ENCODE peak calls at places on chromosomes 2 and 18, in seven cellular contexts. One of them, this sample, is unnamed.

GRCh38 chr2:100184055-100184737 is 41.8 kb upstream of the AFF3 start:
- DNase-seq in WERI-Rb-1: no peak
- DNase-seq in A549: no peak
- DNase-seq in bronchial epithelial cell: no peak
- DNase-seq in epithelial cell of esophagus: no peak
- DNase-seq in fibroblast of pulmonary artery: no peak
- DNase-seq in heart right ventricle: no peak
- DNase-seq in this sample: no peak

GRCh38 chr2:40346535-40347354 is 105.1 kb downstream of the SLC8A1 start:
- DNase-seq in WERI-Rb-1: no peak
- DNase-seq in A549: no peak
- DNase-seq in bronchial epithelial cell: no peak
- DNase-seq in epithelial cell of esophagus: no peak
- DNase-seq in fibroblast of pulmonary artery: peak; percentile 33
- DNase-seq in heart right ventricle: no peak
- DNase-seq in this sample: no peak

GRCh38 chr2:23425886-23426283 is 40.9 kb downstream of the KLHL29 start:
- DNase-seq in WERI-Rb-1: no peak
- DNase-seq in A549: no peak
- DNase-seq in bronchial epithelial cell: no peak
- DNase-seq in epithelial cell of esophagus: peak; percentile 28
- DNase-seq in fibroblast of pulmonary artery: no peak
- DNase-seq in heart right ventricle: no peak
- DNase-seq in this sample: no peak

GRCh38 chr2:17762457-17762856 is 8.5 kb downstream of the GEN1 start:
- DNase-seq in WERI-Rb-1: no peak
- DNase-seq in A549: no peak
- DNase-seq in bronchial epithelial cell: peak; percentile 48
- DNase-seq in epithelial cell of esophagus: peak; percentile 22
- DNase-seq in fibroblast of pulmonary artery: no peak
- DNase-seq in heart right ventricle: no peak
- DNase-seq in this sample: no peak

GRCh38 chr18:46370898-46371297 is 266.7 kb downstream of the HAUS1 start:
- DNase-seq in WERI-Rb-1: no peak
- DNase-seq in A549: no peak
- DNase-seq in bronchial epithelial cell: no peak
- DNase-seq in epithelial cell of esophagus: no peak
- DNase-seq in fibroblast of pulmonary artery: no peak
- DNase-seq in heart right ventricle: no peak
- DNase-seq in this sample: no peak

GRCh38 chr2:149568138-149568537 is 19.4 kb downstream of the MMADHC start:
- DNase-seq in WERI-Rb-1: no peak
- DNase-seq in A549: no peak
- DNase-seq in bronchial epithelial cell: no peak
- DNase-seq in epithelial cell of esophagus: no peak
- DNase-seq in fibroblast of pulmonary artery: no peak
- DNase-seq in heart right ventricle: no peak
- DNase-seq in this sample: no peak

GRCh38 chr18:21383031-21383430 is 141.0 kb downstream of the GREB1L start:
- DNase-seq in WERI-Rb-1: no peak
- DNase-seq in A549: no peak
- DNase-seq in bronchial epithelial cell: no peak
- DNase-seq in epithelial cell of esophagus: peak; percentile 9
- DNase-seq in fibroblast of pulmonary artery: no peak
- DNase-seq in heart right ventricle: no peak
- DNase-seq in this sample: no peak

GRCh38 chr18:58338961-58339722 is 289.7 kb downstream of the ALPK2 start:
- DNase-seq in WERI-Rb-1: no peak
- DNase-seq in A549: no peak
- DNase-seq in bronchial epithelial cell: peak; percentile 80
- DNase-seq in epithelial cell of esophagus: peak; percentile 35
- DNase-seq in fibroblast of pulmonary artery: peak; percentile 32
- DNase-seq in heart right ventricle: no peak
- DNase-seq in this sample: no peak

GRCh38 chr2:11697103-11697871 is 27.3 kb upstream of the NTSR2 start:
- DNase-seq in WERI-Rb-1: no peak
- DNase-seq in A549: peak; percentile 68
- DNase-seq in bronchial epithelial cell: peak; percentile 67
- DNase-seq in epithelial cell of esophagus: peak; percentile 76
- DNase-seq in fibroblast of pulmonary artery: peak; percentile 77
- DNase-seq in heart right ventricle: peak; percentile 46
- DNase-seq in this sample: no peak

GRCh38 chr18:76771132-76771824 is 51.1 kb upstream of the ZNF236 start:
- DNase-seq in WERI-Rb-1: peak; percentile 78
- DNase-seq in A549: no peak
- DNase-seq in bronchial epithelial cell: no peak
- DNase-seq in epithelial cell of esophagus: no peak
- DNase-seq in fibroblast of pulmonary artery: no peak
- DNase-seq in heart right ventricle: no peak
- DNase-seq in this sample: no peak

GRCh38 chr2:15306706-15307105 is 254.4 kb downstream of the NBAS start:
- DNase-seq in WERI-Rb-1: no peak
- DNase-seq in A549: no peak
- DNase-seq in bronchial epithelial cell: no peak
- DNase-seq in epithelial cell of esophagus: no peak
- DNase-seq in fibroblast of pulmonary artery: peak; percentile 35
- DNase-seq in heart right ventricle: no peak
- DNase-seq in this sample: no peak

GRCh38 chr2:1601471-1602358 is 142.6 kb downstream of the PXDN start:
- DNase-seq in WERI-Rb-1: peak; percentile 83
- DNase-seq in A549: no peak
- DNase-seq in bronchial epithelial cell: no peak
- DNase-seq in epithelial cell of esophagus: no peak
- DNase-seq in fibroblast of pulmonary artery: no peak
- DNase-seq in heart right ventricle: peak; percentile 45
- DNase-seq in this sample: no peak

GRCh38 chr2:1676091-1676912 is 68.0 kb downstream of the PXDN start:
- DNase-seq in WERI-Rb-1: no peak
- DNase-seq in A549: no peak
- DNase-seq in bronchial epithelial cell: no peak
- DNase-seq in epithelial cell of esophagus: no peak
- DNase-seq in fibroblast of pulmonary artery: no peak
- DNase-seq in heart right ventricle: no peak
- DNase-seq in this sample: no peak

GRCh38 chr2:130319536-130319935 is 23.2 kb upstream of the IMP4 start:
- DNase-seq in WERI-Rb-1: no peak
- DNase-seq in A549: no peak
- DNase-seq in bronchial epithelial cell: peak; percentile 75
- DNase-seq in epithelial cell of esophagus: peak; percentile 68
- DNase-seq in fibroblast of pulmonary artery: no peak
- DNase-seq in heart right ventricle: no peak
- DNase-seq in this sample: no peak

GRCh38 chr18:57644540-57644939 is 22.9 kb upstream of the NARS1 start:
- DNase-seq in WERI-Rb-1: no peak
- DNase-seq in A549: peak; percentile 25
- DNase-seq in bronchial epithelial cell: peak; percentile 23
- DNase-seq in epithelial cell of esophagus: no peak
- DNase-seq in fibroblast of pulmonary artery: peak; percentile 58
- DNase-seq in heart right ventricle: no peak
- DNase-seq in this sample: no peak

GRCh38 chr2:30255466-30256408 is 24.4 kb downstream of the LBH start:
- DNase-seq in WERI-Rb-1: peak; percentile 93
- DNase-seq in A549: no peak
- DNase-seq in bronchial epithelial cell: no peak
- DNase-seq in epithelial cell of esophagus: no peak
- DNase-seq in fibroblast of pulmonary artery: no peak
- DNase-seq in heart right ventricle: no peak
- DNase-seq in this sample: no peak

GRCh38 chr2:224669449-224669848 is 46.7 kb downstream of the CCDC195 start:
- DNase-seq in WERI-Rb-1: no peak
- DNase-seq in A549: no peak
- DNase-seq in bronchial epithelial cell: no peak
- DNase-seq in epithelial cell of esophagus: no peak
- DNase-seq in fibroblast of pulmonary artery: no peak
- DNase-seq in heart right ventricle: no peak
- DNase-seq in this sample: no peak

GRCh38 chr18:23307567-23308295 is 145.4 kb upstream of the RIOK3 start:
- DNase-seq in WERI-Rb-1: no peak
- DNase-seq in A549: no peak
- DNase-seq in bronchial epithelial cell: no peak
- DNase-seq in epithelial cell of esophagus: peak; percentile 46
- DNase-seq in fibroblast of pulmonary artery: peak; percentile 53
- DNase-seq in heart right ventricle: no peak
- DNase-seq in this sample: peak; percentile 49

GRCh38 chr2:241534701-241535375 is 23.7 kb upstream of the BOK start:
- DNase-seq in WERI-Rb-1: no peak
- DNase-seq in A549: no peak
- DNase-seq in bronchial epithelial cell: no peak
- DNase-seq in epithelial cell of esophagus: no peak
- DNase-seq in fibroblast of pulmonary artery: no peak
- DNase-seq in heart right ventricle: no peak
- DNase-seq in this sample: no peak

GRCh38 chr2:238727585-238728321 is 120.1 kb upstream of the TWIST2 start:
- DNase-seq in WERI-Rb-1: no peak
- DNase-seq in A549: no peak
- DNase-seq in bronchial epithelial cell: no peak
- DNase-seq in epithelial cell of esophagus: no peak
- DNase-seq in fibroblast of pulmonary artery: peak; percentile 45
- DNase-seq in heart right ventricle: peak; percentile 29
- DNase-seq in this sample: no peak

GRCh38 chr2:173187911-173188788 is 112.5 kb downstream of the MAP3K20 start:
- DNase-seq in WERI-Rb-1: no peak
- DNase-seq in A549: no peak
- DNase-seq in bronchial epithelial cell: peak; percentile 45
- DNase-seq in epithelial cell of esophagus: peak; percentile 34
- DNase-seq in fibroblast of pulmonary artery: peak; percentile 71
- DNase-seq in heart right ventricle: no peak
- DNase-seq in this sample: no peak

GRCh38 chr2:11389551-11390528 is 45.4 kb upstream of the ROCK2 start:
- DNase-seq in WERI-Rb-1: no peak
- DNase-seq in A549: peak; percentile 99
- DNase-seq in bronchial epithelial cell: peak; percentile 94
- DNase-seq in epithelial cell of esophagus: peak; percentile 82
- DNase-seq in fibroblast of pulmonary artery: peak; percentile 66
- DNase-seq in heart right ventricle: no peak
- DNase-seq in this sample: no peak

DNA sequence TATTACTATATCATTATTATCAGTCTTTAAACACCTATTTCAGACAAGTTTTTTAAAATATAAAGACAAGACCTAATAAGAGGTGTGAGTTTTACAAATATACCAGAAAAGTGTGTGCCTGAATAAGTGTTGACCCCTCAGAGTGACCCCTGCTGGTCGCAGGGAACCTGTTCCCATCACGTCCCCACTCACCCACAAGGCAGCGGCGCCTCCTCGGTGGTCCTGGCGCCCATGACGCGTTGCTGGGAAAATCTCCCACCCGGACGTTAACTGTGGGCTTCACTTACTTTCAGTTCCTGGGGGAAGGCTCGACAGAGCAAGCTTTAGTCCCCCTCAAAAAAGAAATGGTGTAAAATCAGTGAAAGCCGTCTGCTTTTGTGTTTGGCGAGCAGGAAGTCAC is 93.5 kb downstream of the TMEM18 start:
- DNase-seq in WERI-Rb-1: no peak
- DNase-seq in A549: no peak
- DNase-seq in bronchial epithelial cell: no peak
- DNase-seq in epithelial cell of esophagus: no peak
- DNase-seq in fibroblast of pulmonary artery: no peak
- DNase-seq in heart right ventricle: no peak
- DNase-seq in this sample: no peak
- TF ChIP-seq CTCF in WERI-Rb-1: peak; percentile 50
- TF ChIP-seq CTCF in A549: no peak
- TF ChIP-seq CTCF in bronchial epithelial cell: no peak
- TF ChIP-seq CTCF in epithelial cell of esophagus: no peak
- TF ChIP-seq CTCF in fibroblast of pulmonary artery: no peak
- TF ChIP-seq CTCF in heart right ventricle: no peak
- TF ChIP-seq CTCF in this sample: no peak

GRCh38 chr2:3827673-3828575 is 124.5 kb downstream of the DCDC2C start:
- DNase-seq in WERI-Rb-1: peak; percentile 62
- DNase-seq in A549: peak; percentile 35
- DNase-seq in bronchial epithelial cell: peak; percentile 11
- DNase-seq in epithelial cell of esophagus: peak; percentile 28
- DNase-seq in fibroblast of pulmonary artery: peak; percentile 21
- DNase-seq in heart right ventricle: no peak
- DNase-seq in this sample: no peak
- TF ChIP-seq CTCF in WERI-Rb-1: peak; percentile 82
- TF ChIP-seq CTCF in A549: peak; percentile 73
- TF ChIP-seq CTCF in bronchial epithelial cell: peak; percentile 35
- TF ChIP-seq CTCF in epithelial cell of esophagus: peak; percentile 63
- TF ChIP-seq CTCF in fibroblast of pulmonary artery: peak; percentile 61
- TF ChIP-seq CTCF in heart right ventricle: peak; percentile 62
- TF ChIP-seq CTCF in this sample: no peak

DNA sequence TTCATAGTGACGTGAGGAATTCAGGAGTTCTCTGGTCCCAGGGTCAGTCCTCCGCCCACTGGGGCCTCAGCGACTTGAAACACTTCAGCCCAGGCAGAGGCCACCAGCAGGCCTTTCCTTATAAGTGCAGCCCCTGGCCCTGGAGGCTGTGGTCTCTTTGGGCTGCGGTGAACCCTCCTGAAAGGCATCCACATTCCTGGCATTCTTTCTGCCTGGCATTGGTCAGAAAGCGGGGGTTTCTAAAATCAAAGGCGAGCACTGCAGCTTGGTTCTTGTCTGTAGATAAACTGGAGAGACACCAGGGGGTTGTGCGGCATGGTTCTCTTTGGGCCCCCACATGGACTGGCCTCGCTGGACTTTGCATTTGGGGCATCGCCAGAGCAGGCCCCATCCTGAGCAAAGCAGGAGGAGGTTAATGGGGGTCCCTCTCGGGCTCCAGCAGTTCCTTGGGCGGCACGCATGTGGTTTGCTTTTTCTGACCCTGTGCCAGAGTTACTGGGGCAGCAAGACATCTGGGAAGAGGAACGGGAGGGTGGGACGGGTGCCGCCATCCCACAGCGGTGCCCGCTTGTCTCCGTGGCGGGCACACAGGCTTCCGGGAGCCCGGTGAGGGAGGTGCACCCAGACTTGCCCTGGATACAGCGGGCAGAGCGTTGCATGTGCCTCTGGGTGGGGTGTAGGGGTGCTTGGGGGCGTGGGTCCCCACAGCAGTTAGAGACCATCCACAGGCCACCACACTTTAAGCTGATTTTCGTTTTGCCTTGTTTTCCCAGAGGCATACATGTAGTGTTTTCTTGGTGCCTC is 44.9 kb downstream of the SH3BP4 start:
- DNase-seq in WERI-Rb-1: no peak
- DNase-seq in A549: peak; percentile 59
- DNase-seq in bronchial epithelial cell: no peak
- DNase-seq in epithelial cell of esophagus: no peak
- DNase-seq in fibroblast of pulmonary artery: peak; percentile 67
- DNase-seq in heart right ventricle: no peak
- DNase-seq in this sample: no peak
- TF ChIP-seq CTCF in WERI-Rb-1: no peak
- TF ChIP-seq CTCF in A549: no peak
- TF ChIP-seq CTCF in bronchial epithelial cell: no peak
- TF ChIP-seq CTCF in epithelial cell of esophagus: no peak
- TF ChIP-seq CTCF in fibroblast of pulmonary artery: no peak
- TF ChIP-seq CTCF in heart right ventricle: no peak
- TF ChIP-seq CTCF in this sample: no peak

GRCh38 chr2:133991606-133992168 is 262.2 kb upstream of the MGAT5 start:
- DNase-seq in WERI-Rb-1: peak; percentile 20
- DNase-seq in A549: no peak
- DNase-seq in bronchial epithelial cell: no peak
- DNase-seq in epithelial cell of esophagus: no peak
- DNase-seq in fibroblast of pulmonary artery: no peak
- DNase-seq in heart right ventricle: peak; percentile 19
- DNase-seq in this sample: no peak

GRCh38 chr2:133988316-133988891 is 265.5 kb upstream of the MGAT5 start:
- DNase-seq in WERI-Rb-1: no peak
- DNase-seq in A549: no peak
- DNase-seq in bronchial epithelial cell: no peak
- DNase-seq in epithelial cell of esophagus: no peak
- DNase-seq in fibroblast of pulmonary artery: no peak
- DNase-seq in heart right ventricle: no peak
- DNase-seq in this sample: no peak

GRCh38 chr2:133992454-133992853 is 261.4 kb upstream of the MGAT5 start:
- DNase-seq in WERI-Rb-1: no peak
- DNase-seq in A549: no peak
- DNase-seq in bronchial epithelial cell: no peak
- DNase-seq in epithelial cell of esophagus: no peak
- DNase-seq in fibroblast of pulmonary artery: no peak
- DNase-seq in heart right ventricle: no peak
- DNase-seq in this sample: no peak

GRCh38 chr2:133993160-133993559 is 260.7 kb upstream of the MGAT5 start:
- DNase-seq in WERI-Rb-1: peak; percentile 87
- DNase-seq in A549: no peak
- DNase-seq in bronchial epithelial cell: no peak
- DNase-seq in epithelial cell of esophagus: no peak
- DNase-seq in fibroblast of pulmonary artery: no peak
- DNase-seq in heart right ventricle: peak; percentile 24
- DNase-seq in this sample: no peak
- TF ChIP-seq CTCF in WERI-Rb-1: no peak
- TF ChIP-seq CTCF in A549: no peak
- TF ChIP-seq CTCF in bronchial epithelial cell: no peak
- TF ChIP-seq CTCF in epithelial cell of esophagus: no peak
- TF ChIP-seq CTCF in fibroblast of pulmonary artery: no peak
- TF ChIP-seq CTCF in heart right ventricle: no peak
- TF ChIP-seq CTCF in this sample: no peak